ENCODE peak calls at places on chromosome 16, in seven cellular contexts. One of them, this sample, is unnamed.

GRCh38 chr16:80518436-80518835 is 22.4 kb upstream of the DYNLRB2 start:
- DNase-seq in AG04450: no peak
- DNase-seq in cardiac muscle cell: no peak
- DNase-seq in prostate gland: no peak
- DNase-seq in GM23248: peak; percentile 40
- DNase-seq in heart left ventricle: no peak
- DNase-seq in MM.1S: peak; percentile 83
- DNase-seq in this sample: peak; percentile 9

GRCh38 chr16:69064789-69065313 is 40.6 kb upstream of the HAS3 start:
- DNase-seq in heart left ventricle: no peak
- DNase-seq in MM.1S: no peak
- DNase-seq in cardiac muscle cell: peak; percentile 67
- DNase-seq in AG04450: no peak
- DNase-seq in GM23248: peak; percentile 20
- DNase-seq in prostate gland: no peak
- DNase-seq in this sample: no peak

GRCh38 chr16:56362706-56363105 is 62.6 kb downstream of the AMFR start:
- DNase-seq in cardiac muscle cell: no peak
- DNase-seq in MM.1S: no peak
- DNase-seq in prostate gland: no peak
- DNase-seq in GM23248: no peak
- DNase-seq in heart left ventricle: no peak
- DNase-seq in AG04450: no peak
- DNase-seq in this sample: no peak

GRCh38 chr16:21156767-21157467 is 1.6 kb upstream of the LDAF1 start:
- DNase-seq in prostate gland: peak; percentile 35
- DNase-seq in AG04450: no peak
- DNase-seq in MM.1S: peak; percentile 21
- DNase-seq in heart left ventricle: peak; percentile 40
- DNase-seq in GM23248: peak; percentile 81
- DNase-seq in cardiac muscle cell: peak; percentile 74
- DNase-seq in this sample: no peak

GRCh38 chr16:82638095-82638798 is 11.5 kb downstream of the CDH13 start:
- DNase-seq in GM23248: peak; percentile 83
- DNase-seq in MM.1S: no peak
- DNase-seq in cardiac muscle cell: no peak
- DNase-seq in prostate gland: no peak
- DNase-seq in heart left ventricle: no peak
- DNase-seq in AG04450: no peak
- DNase-seq in this sample: no peak

GRCh38 chr16:65414284-65414984 is 292.6 kb upstream of the CDH11 start:
- DNase-seq in heart left ventricle: no peak
- DNase-seq in MM.1S: peak; percentile 72
- DNase-seq in AG04450: peak; percentile 29
- DNase-seq in GM23248: peak; percentile 88
- DNase-seq in prostate gland: no peak
- DNase-seq in cardiac muscle cell: no peak
- DNase-seq in this sample: no peak

GRCh38 chr16:84003001-84003400 is 35.0 kb downstream of the NECAB2 start:
- DNase-seq in cardiac muscle cell: no peak
- DNase-seq in prostate gland: no peak
- DNase-seq in heart left ventricle: no peak
- DNase-seq in GM23248: no peak
- DNase-seq in MM.1S: no peak
- DNase-seq in AG04450: no peak
- DNase-seq in this sample: no peak

GRCh38 chr16:78496189-78496588 is 396.7 kb downstream of the WWOX start:
- DNase-seq in heart left ventricle: no peak
- DNase-seq in cardiac muscle cell: no peak
- DNase-seq in AG04450: no peak
- DNase-seq in MM.1S: no peak
- DNase-seq in prostate gland: no peak
- DNase-seq in GM23248: no peak
- DNase-seq in this sample: no peak

GRCh38 chr16:72910875-72911274 is 137.1 kb downstream of the ZFHX3 start:
- DNase-seq in heart left ventricle: no peak
- DNase-seq in prostate gland: no peak
- DNase-seq in GM23248: no peak
- DNase-seq in AG04450: no peak
- DNase-seq in cardiac muscle cell: no peak
- DNase-seq in MM.1S: no peak
- DNase-seq in this sample: no peak

GRCh38 chr16:72909196-72909595 is 138.7 kb downstream of the ZFHX3 start:
- DNase-seq in prostate gland: no peak
- DNase-seq in MM.1S: no peak
- DNase-seq in AG04450: no peak
- DNase-seq in heart left ventricle: no peak
- DNase-seq in cardiac muscle cell: no peak
- DNase-seq in GM23248: no peak
- DNase-seq in this sample: no peak

GRCh38 chr16:72915331-72915730 is 132.6 kb downstream of the ZFHX3 start:
- DNase-seq in MM.1S: no peak
- DNase-seq in cardiac muscle cell: no peak
- DNase-seq in AG04450: no peak
- DNase-seq in GM23248: no peak
- DNase-seq in prostate gland: no peak
- DNase-seq in heart left ventricle: no peak
- DNase-seq in this sample: no peak

GRCh38 chr16:72910371-72910770 is 137.6 kb downstream of the ZFHX3 start:
- DNase-seq in cardiac muscle cell: no peak
- DNase-seq in prostate gland: no peak
- DNase-seq in AG04450: no peak
- DNase-seq in GM23248: no peak
- DNase-seq in MM.1S: no peak
- DNase-seq in heart left ventricle: no peak
- DNase-seq in this sample: no peak

GRCh38 chr16:72913551-72913950 is 134.4 kb downstream of the ZFHX3 start:
- DNase-seq in AG04450: no peak
- DNase-seq in prostate gland: peak; percentile 49
- DNase-seq in cardiac muscle cell: no peak
- DNase-seq in heart left ventricle: no peak
- DNase-seq in GM23248: no peak
- DNase-seq in MM.1S: no peak
- DNase-seq in this sample: no peak
- H3K27me3 ChIP-seq in AG04450: no peaks in the 10 kb centered on the region
- H3K27me3 ChIP-seq in prostate gland: no peaks in the 10 kb centered on the region
- H3K27me3 ChIP-seq in cardiac muscle cell: no peaks in the 10 kb centered on the region
- H3K27me3 ChIP-seq in heart left ventricle: no peaks in the 10 kb centered on the region
- H3K27me3 ChIP-seq in GM23248: no peaks in the 10 kb centered on the region
- H3K27me3 ChIP-seq in MM.1S: no peaks in the 10 kb centered on the region
- H3K27me3 ChIP-seq in this sample: no peaks in the 10 kb centered on the region

GRCh38 chr16:50643192-50643591 is 37.9 kb downstream of the SNX20 start:
- DNase-seq in GM23248: no peak
- DNase-seq in heart left ventricle: no peak
- DNase-seq in MM.1S: no peak
- DNase-seq in prostate gland: no peak
- DNase-seq in AG04450: no peak
- DNase-seq in cardiac muscle cell: no peak
- DNase-seq in this sample: no peak

GRCh38 chr16:50646345-50646744 is 34.8 kb downstream of the SNX20 start:
- DNase-seq in GM23248: no peak
- DNase-seq in cardiac muscle cell: no peak
- DNase-seq in MM.1S: no peak
- DNase-seq in AG04450: no peak
- DNase-seq in prostate gland: no peak
- DNase-seq in heart left ventricle: no peak
- DNase-seq in this sample: no peak

GRCh38 chr16:50645858-50646257 is 35.3 kb downstream of the SNX20 start:
- DNase-seq in heart left ventricle: no peak
- DNase-seq in AG04450: no peak
- DNase-seq in cardiac muscle cell: no peak
- DNase-seq in prostate gland: no peak
- DNase-seq in MM.1S: no peak
- DNase-seq in GM23248: no peak
- DNase-seq in this sample: no peak

GRCh38 chr16:50644245-50644644 is 36.9 kb downstream of the SNX20 start:
- DNase-seq in MM.1S: no peak
- DNase-seq in AG04450: no peak
- DNase-seq in cardiac muscle cell: no peak
- DNase-seq in GM23248: no peak
- DNase-seq in heart left ventricle: no peak
- DNase-seq in prostate gland: no peak
- DNase-seq in this sample: no peak

DNA sequence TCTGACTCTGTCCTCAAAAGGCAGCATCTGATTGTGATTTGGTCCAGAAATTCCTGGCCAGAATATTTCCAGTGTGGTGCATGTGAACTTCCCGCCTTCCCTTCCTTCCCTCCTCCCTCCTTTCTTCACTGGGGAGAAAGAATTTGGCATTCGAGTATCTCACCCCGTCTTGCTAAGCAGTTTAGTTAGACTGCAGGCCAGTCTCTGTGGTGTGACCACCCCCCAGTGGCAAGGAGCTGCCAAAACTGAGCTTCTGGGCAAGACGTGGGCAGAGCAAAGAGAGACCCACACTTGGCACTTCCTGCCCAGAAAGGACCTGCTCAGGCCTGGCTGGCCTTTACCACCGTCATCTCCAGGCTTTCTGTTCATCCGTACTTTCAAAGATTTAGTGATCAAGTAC is 36.4 kb downstream of the SNX20 start:
- DNase-seq in AG04450: no peak
- DNase-seq in cardiac muscle cell: peak; percentile 17
- DNase-seq in heart left ventricle: no peak
- DNase-seq in GM23248: peak; percentile 39
- DNase-seq in prostate gland: no peak
- DNase-seq in MM.1S: peak; percentile 20
- DNase-seq in this sample: no peak
- H3K27me3 ChIP-seq in AG04450: peaks cover 8% of the 10 kb centered on the region
- H3K27me3 ChIP-seq in cardiac muscle cell: peaks cover 4% of the 10 kb centered on the region
- H3K27me3 ChIP-seq in heart left ventricle: no peaks in the 10 kb centered on the region
- H3K27me3 ChIP-seq in GM23248: peaks cover 4% of the 10 kb centered on the region
- H3K27me3 ChIP-seq in prostate gland: no peaks in the 10 kb centered on the region
- H3K27me3 ChIP-seq in MM.1S: no peaks in the 10 kb centered on the region
- H3K27me3 ChIP-seq in this sample: no peaks in the 10 kb centered on the region

DNA sequence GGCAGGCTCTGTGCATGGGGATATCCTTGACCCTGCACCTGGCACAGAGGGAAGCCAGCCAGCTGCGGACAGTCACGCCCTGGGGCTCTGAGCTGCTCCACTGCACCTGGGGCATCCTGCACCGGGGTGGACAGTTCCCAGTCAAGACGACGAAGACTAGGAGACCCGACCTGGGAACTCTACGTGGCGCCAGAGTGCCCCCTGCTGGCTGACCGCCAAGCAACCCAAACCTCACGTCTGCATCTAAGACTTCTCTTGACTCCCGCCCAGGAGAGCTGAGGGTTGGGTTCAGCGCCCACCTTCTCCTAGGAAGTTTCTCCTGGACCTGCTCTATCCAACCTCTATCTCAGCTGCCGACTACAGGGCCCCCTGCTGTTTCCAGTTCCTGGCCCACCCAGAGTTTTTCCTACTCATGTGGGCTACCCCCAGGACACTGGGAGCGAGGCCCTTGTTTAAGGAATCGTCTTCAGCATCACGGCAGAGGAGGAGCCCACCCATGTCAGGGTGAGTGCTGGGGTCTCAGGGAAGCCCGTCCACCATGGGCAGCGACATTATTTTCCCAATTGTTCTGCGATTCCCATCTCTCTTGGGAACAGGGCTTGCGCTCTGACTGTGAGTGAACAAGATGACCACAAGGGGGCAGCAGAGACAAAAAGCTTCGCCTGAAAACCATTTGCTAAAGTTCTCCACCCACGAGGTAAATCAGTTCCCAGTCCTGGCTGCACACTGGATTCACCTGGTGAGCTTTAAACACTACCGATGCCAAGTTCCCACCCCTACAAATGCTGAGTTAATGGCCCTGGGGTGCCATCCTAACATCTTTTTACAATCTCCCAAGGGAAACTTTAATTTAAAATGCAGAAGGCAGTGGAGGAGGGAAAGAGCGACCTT is 29.3 kb downstream of the TLE7 start:
- DNase-seq in MM.1S: peak; percentile 78
- DNase-seq in cardiac muscle cell: peak; percentile 90
- DNase-seq in heart left ventricle: peak; percentile 56
- DNase-seq in prostate gland: peak; percentile 72
- DNase-seq in AG04450: peak; percentile 34
- DNase-seq in GM23248: peak; percentile 77
- DNase-seq in this sample: peak; percentile 50
- H3K27me3 ChIP-seq in MM.1S: peaks cover 32% of the 10 kb centered on the region
- H3K27me3 ChIP-seq in cardiac muscle cell: no peaks in the 10 kb centered on the region
- H3K27me3 ChIP-seq in heart left ventricle: peaks cover 12% of the 10 kb centered on the region
- H3K27me3 ChIP-seq in prostate gland: peaks cover 2% of the 10 kb centered on the region
- H3K27me3 ChIP-seq in AG04450: peaks cover 21% of the 10 kb centered on the region
- H3K27me3 ChIP-seq in GM23248: peaks cover 20% of the 10 kb centered on the region
- H3K27me3 ChIP-seq in this sample: peaks cover 4% of the 10 kb centered on the region

GRCh38 chr16:85928411-85928820 is 29.5 kb downstream of the IRF8 start:
- DNase-seq in AG04450: no peak
- DNase-seq in heart left ventricle: no peak
- DNase-seq in MM.1S: no peak
- DNase-seq in cardiac muscle cell: no peak
- DNase-seq in GM23248: peak; percentile 60
- DNase-seq in prostate gland: no peak
- DNase-seq in this sample: no peak

GRCh38 chr16:85929259-85929704 is 30.3 kb downstream of the IRF8 start:
- DNase-seq in prostate gland: no peak
- DNase-seq in GM23248: no peak
- DNase-seq in cardiac muscle cell: no peak
- DNase-seq in AG04450: no peak
- DNase-seq in heart left ventricle: no peak
- DNase-seq in MM.1S: no peak
- DNase-seq in this sample: no peak

GRCh38 chr16:85934210-85934609 is 35.2 kb downstream of the IRF8 start:
- DNase-seq in cardiac muscle cell: no peak
- DNase-seq in MM.1S: no peak
- DNase-seq in heart left ventricle: no peak
- DNase-seq in GM23248: no peak
- DNase-seq in AG04450: no peak
- DNase-seq in prostate gland: no peak
- DNase-seq in this sample: no peak

GRCh38 chr16:85930321-85930720 is 31.4 kb downstream of the IRF8 start:
- DNase-seq in AG04450: no peak
- DNase-seq in GM23248: no peak
- DNase-seq in prostate gland: no peak
- DNase-seq in cardiac muscle cell: no peak
- DNase-seq in heart left ventricle: no peak
- DNase-seq in MM.1S: no peak
- DNase-seq in this sample: no peak

DNA sequence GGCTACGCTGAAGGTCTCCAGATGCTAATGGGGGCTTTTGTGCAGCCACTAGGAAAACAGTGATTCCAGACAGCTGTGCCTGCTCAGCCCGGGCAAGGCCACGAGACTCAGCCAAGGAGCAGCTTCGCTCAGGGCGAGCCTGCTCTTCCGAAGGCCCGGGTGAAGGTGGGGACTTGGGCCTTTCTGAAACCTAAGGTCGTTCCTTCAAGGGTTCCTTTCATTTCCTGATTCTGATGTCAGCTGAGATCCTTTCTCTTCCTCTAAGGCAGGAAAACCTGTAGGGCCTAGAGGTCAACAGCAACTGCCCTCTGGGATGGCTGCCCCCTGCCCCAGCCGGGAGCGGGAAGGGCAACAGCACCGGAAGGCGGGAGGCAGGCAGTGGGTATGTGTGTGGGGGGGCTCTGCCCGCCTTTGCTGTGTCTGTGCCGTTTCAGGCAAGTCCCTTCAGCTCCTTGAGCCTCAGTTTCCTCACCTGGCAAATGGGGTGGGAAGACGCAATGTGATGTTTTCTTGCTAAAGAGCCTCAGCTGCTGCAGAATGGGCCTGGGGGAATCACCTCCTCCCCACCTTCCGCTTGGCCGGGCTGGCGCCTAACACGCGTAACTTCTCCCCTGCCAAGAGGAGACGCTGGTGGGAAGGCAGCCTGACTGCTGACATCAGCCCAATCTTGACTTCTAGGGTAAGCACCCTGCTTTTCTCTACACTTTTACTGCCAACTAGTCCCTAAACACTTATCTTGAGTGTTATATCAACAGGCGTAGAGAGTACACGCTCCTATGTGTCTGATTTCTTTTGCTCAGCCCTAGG is 32.8 kb downstream of the IRF8 start:
- DNase-seq in AG04450: no peak
- DNase-seq in MM.1S: no peak
- DNase-seq in prostate gland: no peak
- DNase-seq in GM23248: no peak
- DNase-seq in cardiac muscle cell: no peak
- DNase-seq in heart left ventricle: no peak
- DNase-seq in this sample: no peak
- H3K27me3 ChIP-seq in AG04450: peaks cover 61% of the 10 kb centered on the region
- H3K27me3 ChIP-seq in MM.1S: peaks cover 32% of the 10 kb centered on the region
- H3K27me3 ChIP-seq in prostate gland: peaks cover 8% of the 10 kb centered on the region
- H3K27me3 ChIP-seq in GM23248: peaks cover 72% of the 10 kb centered on the region
- H3K27me3 ChIP-seq in cardiac muscle cell: peaks cover 2% of the 10 kb centered on the region
- H3K27me3 ChIP-seq in heart left ventricle: peaks cover 9% of the 10 kb centered on the region
- H3K27me3 ChIP-seq in this sample: no peaks in the 10 kb centered on the region